ENCODE peak calls at places on chromosomes 3 and 15, in nine cellular contexts. N is dorsolateral prefrontal cortex, A is OCI-LY7, D is B cell, B is AG10803, E is hepatocyte, Y is body of pancreas, T is sigmoid colon, C is tibial artery. L is an unnamed sample.
A peak's percentile ranks its signal among the peaks of the same experiment; 100 is the strongest.

GRCh38 chr3:18098960-18099587 is 326.1 kb downstream of the SATB1 start:
- DNase-seq in E (no peak), T (no peak), N (no peak), A (no peak), D (no peak), B (peak; percentile 83), C (no peak), Y (no peak), L (no peak)

GRCh38 chr3:128498901-128499530 is 6.0 kb upstream of the GATA2 start:
- DNase-seq in Y (no peak), C (peak; percentile 31), E (no peak), N (no peak), A (no peak), D (no peak), T (peak; percentile 34), B (no peak), L (no peak)

GRCh38 chr3:129614927-129615363 is 8.5 kb upstream of the PLXND1 start:
- DNase-seq in Y (peak; percentile 71), D (no peak), E (no peak), T (peak; percentile 77), A (no peak), B (no peak), C (peak; percentile 87), N (peak; percentile 44), L (no peak)

GRCh38 chr3:178856804-178857203 is 214.8 kb downstream of the ZMAT3 start:
- DNase-seq in N (no peak), E (peak; percentile 45), A (no peak), T (no peak), D (no peak), C (no peak), Y (no peak), B (no peak), L (no peak)

GRCh38 chr15:56454841-56455240 is 10.1 kb downstream of the MNS1 start:
- DNase-seq in A (no peak), T (no peak), D (no peak), E (no peak), C (no peak), Y (no peak), N (no peak), B (no peak), L (no peak)

GRCh38 chr15:73317651-73318462 is 50.9 kb downstream of the HCN4 start:
- DNase-seq in A (no peak), E (no peak), Y (no peak), C (no peak), B (no peak), T (no peak), N (no peak), D (peak; percentile 29), L (no peak)

GRCh38 chr15:56916825-56917477 is 1.5 kb upstream of the TCF12 start:
- DNase-seq in Y (peak; percentile 4), T (no peak), B (no peak), A (no peak), E (peak; percentile 13), N (no peak), D (no peak), C (no peak), L (no peak)

GRCh38 chr3:169865176-169865800 is 4.4 kb downstream of the LRRC31 start:
- DNase-seq in T (no peak), N (no peak), E (no peak), Y (no peak), B (no peak), D (peak; percentile 55), A (peak; percentile 47), C (no peak), L (no peak)

GRCh38 chr3:32814371-32814770 is 3.4 kb upstream of the TRIM71 start:
- DNase-seq in T (no peak), C (no peak), E (no peak), B (no peak), Y (no peak), A (no peak), D (no peak), N (no peak), L (no peak)

GRCh38 chr3:115436767-115437301 is 186.5 kb upstream of the GAP43 start:
- DNase-seq in C (no peak), E (peak; percentile 34), N (no peak), B (peak; percentile 96), A (no peak), Y (no peak), D (no peak), T (no peak), L (peak; percentile 23)

GRCh38 chr3:31890007-31890406 is 91.1 kb downstream of the OSBPL10 start:
- DNase-seq in B (no peak), N (no peak), C (no peak), D (no peak), T (no peak), Y (no peak), E (no peak), A (no peak), L (no peak)

GRCh38 chr3:23949784-23950183 is 4.7 kb downstream of the NR1D2 start:
- DNase-seq in E (peak; percentile 24), N (no peak), T (no peak), C (no peak), Y (peak; percentile 47), D (no peak), B (no peak), A (no peak), L (no peak)

GRCh38 chr15:100572362-100572983 is 29.5 kb downstream of the LINS1 start:
- DNase-seq in N (no peak), E (peak; percentile 11), A (peak; percentile 42), B (peak; percentile 24), T (no peak), Y (no peak), D (no peak), C (no peak), L (no peak)

GRCh38 chr3:65952842-65953241 is 85.9 kb downstream of the MAGI1 start:
- DNase-seq in A (no peak), E (no peak), C (no peak), N (no peak), D (no peak), B (no peak), Y (no peak), T (no peak), L (no peak)

GRCh38 chr3:9552252-9552999 is 1.2 kb downstream of the LHFPL4 start:
- DNase-seq in E (peak; percentile 81), T (no peak), D (no peak), A (no peak), C (no peak), B (peak; percentile 11), N (no peak), Y (peak; percentile 54), L (no peak)

GRCh38 chr3:195818301-195818700 is 6.6 kb upstream of the MUC4 start:
- DNase-seq in E (no peak), Y (no peak), N (no peak), C (no peak), D (no peak), A (no peak), B (no peak), T (no peak), L (no peak)

GRCh38 chr15:76333720-76334437 is 2.7 kb upstream of the ISL2 start:
- DNase-seq in A (no peak), T (no peak), C (no peak), N (no peak), B (no peak), Y (no peak), E (no peak), D (no peak), L (no peak)
- TF ChIP-seq CTCF in A (peak; percentile 66), T (no peak), C (no peak), N (no peak), B (peak; percentile 12), Y (no peak), E (peak; percentile 31), D (no peak), L (no peak)

GRCh38 chr15:85318048-85318731 is 62.2 kb upstream of the AKAP13 start:
- DNase-seq in T (no peak), Y (no peak), B (peak; percentile 92), E (peak; percentile 38), A (peak; percentile 39), D (peak; percentile 62), N (no peak), C (no peak), L (no peak)
- TF ChIP-seq CTCF in T (no peak), Y (no peak), B (peak; percentile 32), E (no peak), A (peak; percentile 77), D (peak; percentile 29), N (no peak), C (no peak), L (no peak)

GRCh38 chr15:92580933-92581445 is 74.6 kb downstream of the FAM174B start:
- DNase-seq in E (no peak), Y (no peak), N (no peak), D (no peak), T (peak; percentile 26), B (no peak), A (no peak), C (no peak), L (no peak)

GRCh38 chr15:92584105-92584504 is 71.5 kb downstream of the FAM174B start:
- DNase-seq in C (peak; percentile 3), A (no peak), Y (no peak), B (no peak), D (no peak), T (no peak), E (no peak), N (no peak), L (no peak)

GRCh38 chr15:92580521-92580920 is 75.1 kb downstream of the FAM174B start:
- DNase-seq in E (no peak), N (no peak), B (no peak), Y (no peak), T (peak; percentile 30), D (no peak), A (no peak), C (no peak), L (no peak)

GRCh38 chr15:92582206-92582605 is 73.4 kb downstream of the FAM174B start:
- DNase-seq in C (no peak), T (peak; percentile 25), E (no peak), D (no peak), Y (no peak), N (no peak), B (no peak), A (no peak), L (no peak)

DNA sequence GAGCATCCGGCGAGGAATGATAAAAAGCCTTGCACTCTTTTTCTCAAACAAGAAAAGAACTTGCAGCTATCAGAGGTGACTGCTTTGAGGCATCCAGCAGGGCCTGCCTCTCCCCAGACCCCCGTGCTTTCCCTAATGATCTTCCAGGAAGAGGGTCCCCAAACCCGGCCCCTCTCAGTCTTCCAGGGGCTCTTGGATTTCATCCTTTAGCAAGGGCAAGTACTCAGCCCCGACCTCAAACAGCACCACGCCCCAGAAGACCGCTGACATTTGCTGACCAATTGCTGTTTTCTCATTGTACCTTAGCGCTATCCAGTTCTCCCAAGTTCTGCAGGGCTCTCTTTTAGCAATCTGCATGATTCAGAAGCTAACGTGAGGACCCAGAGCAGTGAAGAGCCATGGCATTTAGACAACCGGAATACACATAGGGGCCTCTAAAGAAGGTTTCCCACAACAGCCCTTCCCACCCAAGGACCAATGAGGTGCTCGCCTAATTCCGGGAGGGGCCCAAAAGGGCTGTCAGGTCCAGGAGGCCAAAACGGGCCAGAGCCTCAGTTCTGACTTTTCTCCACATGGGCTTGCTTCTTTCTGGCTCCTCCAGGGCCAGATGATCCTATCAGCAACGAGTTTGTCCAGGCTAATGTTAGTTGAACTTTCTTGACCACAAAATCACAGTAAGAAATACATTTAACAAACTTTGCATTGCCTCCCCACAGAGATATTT is 72.1 kb downstream of the FAM174B start:
- DNase-seq in T (no peak), E (no peak), D (no peak), C (no peak), A (no peak), Y (no peak), N (no peak), B (no peak), L (no peak)
- TF ChIP-seq CTCF in T (no peak), E (no peak), D (no peak), C (no peak), A (no peak), Y (no peak), N (no peak), B (no peak), L (no peak)

GRCh38 chr15:50358805-50359204 is 3.8 kb upstream of the GABPB1 start:
- DNase-seq in C (no peak), Y (no peak), N (no peak), E (peak; percentile 62), T (no peak), D (peak; percentile 43), A (peak; percentile 54), B (peak; percentile 53), L (no peak)
- TF ChIP-seq CTCF in C (no peak), Y (no peak), N (no peak), E (peak; percentile 32), T (no peak), D (peak; percentile 40), A (peak; percentile 66), B (peak; percentile 55), L (no peak)

L was measured in omental fat pad.